ENCODE peak calls at places on chromosomes 16 and 17, in four cellular contexts. U is endodermal cell, M is sigmoid colon, W is PC-9. D is an unnamed sample. For H3K27me3, the result is how much of the 10 kb centered on the place peaks cover.

GRCh38 chr17:51165680-51166197 is 472 bp upstream of the NME2 start:
- DNase-seq in U (no peak), W (no peak), M (peak), D (no peak)

GRCh38 chr16:86072328-86073102 is 173.6 kb downstream of the IRF8 start:
- DNase-seq in M (peak), W (peak), U (peak), D (no peak)

GRCh38 chr16:3993052-3993785 is 112.7 kb upstream of the CREBBP start:
- DNase-seq in U (no peak), M (no peak), W (no peak), D (no peak)

GRCh38 chr16:77882359-77882758 is 94.0 kb downstream of the VAT1L start:
- DNase-seq in W (no peak), U (no peak), M (no peak), D (no peak)

GRCh38 chr16:84356591-84357116 is 11.7 kb upstream of the ATP2C2 start:
- DNase-seq in U (no peak), W (peak), M (no peak), D (no peak)

GRCh38 chr17:34401165-34401564 is 38.1 kb upstream of the CCL1 start:
- DNase-seq in U (peak), M (no peak), W (no peak), D (no peak)

GRCh38 chr16:2239231-2239675 is 3.0 kb downstream of the DNASE1L2 start:
- DNase-seq in U (no peak), W (no peak), M (no peak), D (no peak)

GRCh38 chr17:82376042-82376730 is 4.6 kb downstream of the UTS2R start:
- DNase-seq in W (no peak), U (no peak), M (no peak), D (no peak)

GRCh38 chr17:76969598-76970172 is 101.5 kb downstream of the MGAT5B start:
- DNase-seq in W (peak), M (no peak), U (peak), D (no peak)

GRCh38 chr17:43900858-43901754 is 6.2 kb downstream of the MPP2 start:
- DNase-seq in M (no peak), U (peak), W (no peak), D (no peak)

GRCh38 chr16:89581045-89581695 is 5.6 kb downstream of the CPNE7 start:
- DNase-seq in M (no peak), U (no peak), W (peak), D (no peak)

GRCh38 chr16:23152386-23153178 is 3.3 kb upstream of the USP31 start:
- DNase-seq in W (no peak), M (no peak), U (no peak), D (no peak)

GRCh38 chr16:23158114-23158513 is 8.9 kb upstream of the USP31 start:
- DNase-seq in U (no peak), W (no peak), M (no peak), D (no peak)

GRCh38 chr16:23156110-23156509 is 6.9 kb upstream of the USP31 start:
- DNase-seq in M (no peak), W (no peak), U (no peak), D (no peak)

GRCh38 chr16:23156946-23157460 is 7.8 kb upstream of the USP31 start:
- DNase-seq in U (no peak), W (no peak), M (no peak), D (no peak)

DNA sequence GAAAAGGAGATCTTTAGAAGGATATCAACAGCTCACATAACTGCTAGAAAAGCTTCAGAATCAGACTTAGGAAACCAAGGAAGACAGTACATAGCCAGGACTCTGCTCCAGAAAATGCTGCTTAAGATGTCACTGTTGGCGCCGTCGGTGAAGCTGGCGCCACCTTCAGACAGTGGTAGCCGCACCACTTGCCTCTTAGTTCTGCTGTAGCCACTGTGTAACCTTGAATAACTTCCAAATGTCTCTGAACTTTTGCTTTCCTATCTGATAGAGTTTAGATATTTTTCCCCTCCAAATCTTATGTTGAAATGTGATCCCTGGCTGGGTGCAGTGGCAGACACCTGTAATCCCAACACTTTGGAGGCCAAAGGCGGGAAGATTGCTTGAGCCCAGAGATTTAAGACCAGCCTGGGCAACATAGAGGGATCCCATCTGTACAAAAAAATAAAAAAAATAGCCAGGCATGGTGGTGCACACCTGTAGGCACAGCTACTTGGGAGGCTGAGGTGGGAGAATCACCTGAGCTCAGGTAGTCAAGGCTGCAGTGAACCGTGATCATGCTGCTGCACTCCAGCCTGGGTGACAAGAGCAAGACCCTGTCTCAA is 6.3 kb upstream of the USP31 start:
- DNase-seq in M (no peak), U (peak), W (no peak), D (no peak)
- TF ChIP-seq CTCF in M (no peak), U (peak), W (no peak), D (no peak)

DNA sequence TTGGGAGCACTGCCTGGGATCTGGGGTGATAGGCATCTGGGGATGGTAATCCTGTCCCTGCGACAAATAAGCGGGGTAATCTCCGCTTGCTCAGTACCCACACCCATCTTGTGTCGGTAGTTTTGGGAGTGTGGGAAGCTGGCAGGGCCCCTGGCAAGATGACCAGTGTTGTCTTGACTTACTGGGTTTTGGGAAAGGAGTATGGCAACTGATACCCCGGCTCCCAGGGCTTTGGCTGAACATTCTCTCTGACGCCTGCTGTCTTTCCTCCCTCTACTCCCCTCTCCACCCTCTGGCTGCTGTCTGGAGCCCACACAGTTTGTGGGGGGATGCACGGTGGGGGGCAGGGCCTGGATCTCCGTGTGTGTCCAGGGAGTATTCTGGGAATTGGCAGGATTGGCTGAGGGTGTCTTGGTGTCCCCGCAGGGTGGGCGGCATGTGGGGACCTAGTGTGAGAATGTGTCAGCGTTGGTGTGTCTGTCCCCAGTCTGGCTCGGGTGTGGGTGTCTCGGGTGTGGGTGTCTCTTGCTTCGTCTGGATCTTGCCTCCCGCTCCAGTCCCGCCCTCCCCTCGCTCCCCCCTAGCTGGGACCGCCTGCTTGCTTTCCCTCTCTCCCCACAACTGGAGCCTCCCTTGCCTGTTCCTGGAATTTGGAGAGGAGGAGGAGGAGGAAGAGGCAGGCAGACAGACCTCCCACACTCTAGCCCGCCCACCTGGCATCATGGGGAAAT is 12.0 kb downstream of the RARA start:
- DNase-seq in W (no peak), M (peak), U (peak), D (peak)
- H3K27me3 ChIP-seq in W (under half), M (under half), U (under half), D (under half)

GRCh38 chr16:57802635-57803412 is 533 bp upstream of the KIFC3 start:
- DNase-seq in W (no peak), U (peak), M (no peak), D (no peak)
- H3K27ac ChIP-seq in W (no peak), U (peak), M (peak), D (peak)

DNA sequence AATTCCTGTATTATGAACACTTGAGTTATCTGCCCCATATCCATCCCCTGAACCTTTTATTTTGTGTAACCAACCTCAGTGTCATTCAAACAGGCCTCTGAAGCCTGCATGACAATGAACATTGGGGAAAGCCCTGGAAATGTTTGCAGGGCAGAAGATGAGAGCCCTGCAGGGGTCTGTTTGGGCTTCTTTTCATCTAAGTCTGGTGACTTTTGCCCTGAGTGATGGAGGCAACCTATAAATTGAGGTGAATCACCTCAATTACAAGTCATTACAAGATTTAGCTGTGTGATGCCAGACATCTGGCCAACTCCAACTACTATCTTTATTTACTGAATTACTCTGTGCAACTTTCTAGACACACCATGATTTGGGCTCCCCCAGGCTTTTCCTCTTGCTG is 189.2 kb downstream of the MAF start:
- DNase-seq in M (no peak), U (no peak), W (no peak), D (no peak)
- TF ChIP-seq CTCF in M (no peak), U (no peak), W (no peak), D (no peak)

DNA sequence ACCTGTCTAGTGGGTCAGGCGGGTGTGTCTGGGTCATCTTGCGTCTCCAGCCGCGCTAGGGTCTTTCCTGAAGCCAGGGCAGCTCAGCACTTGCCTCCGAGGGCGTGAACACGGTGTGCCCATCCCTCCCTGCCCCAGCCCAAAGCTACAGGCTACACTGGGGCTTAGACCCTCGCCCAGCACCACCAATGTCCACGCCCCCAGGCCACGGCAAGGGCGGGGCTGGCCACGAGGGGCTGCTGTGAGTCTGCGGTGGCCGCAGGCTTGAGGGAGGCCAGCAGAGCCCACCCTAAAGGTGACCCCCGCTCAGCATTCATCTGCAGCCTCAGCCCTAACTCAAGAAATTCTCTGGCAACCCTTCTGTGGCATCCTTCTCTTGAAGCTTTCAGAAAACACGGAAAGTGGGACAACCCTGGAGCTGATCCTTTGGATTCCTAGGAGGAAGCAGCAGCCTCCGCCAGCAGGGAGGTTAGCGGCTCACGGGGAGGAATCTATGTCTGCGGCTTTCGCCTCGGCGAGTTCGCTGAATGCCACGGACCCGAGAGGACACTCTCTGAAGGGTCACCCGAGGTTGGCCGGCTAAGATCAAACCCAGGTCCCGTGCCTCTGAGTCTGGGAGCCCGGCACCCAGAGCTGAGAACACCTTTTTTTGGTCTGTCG is 41.7 kb downstream of the TIMM22 start:
- DNase-seq in W (no peak), U (no peak), M (no peak), D (no peak)
- H3K27me3 ChIP-seq in W (under half), U (under half), M (under half), D (under half)

GRCh38 chr16:49528035-49528434 is 154.4 kb downstream of the C16orf78 start:
- DNase-seq in M (no peak), W (no peak), U (no peak), D (no peak)
- H3K27ac ChIP-seq in M (peak), W (no peak), U (peak), D (no peak)